ENCODE peak calls at places on chromosomes 5 and 9, in seven cellular contexts. One of them, this sample, is unnamed.

GRCh38 chr5:16883801-16884200 is 52.3 kb downstream of the MYO10 start:
- DNase-seq in IMR-90: no peak
- DNase-seq in left lung: no peak
- DNase-seq in caudate nucleus: no peak
- DNase-seq in HCT116: no peak
- DNase-seq in brain microvascular endothelial cell: no peak
- DNase-seq in cardiac muscle cell: no peak
- DNase-seq in this sample: no peak

GRCh38 chr9:76192013-76192412 is 202.2 kb downstream of the RFK start:
- DNase-seq in IMR-90: no peak
- DNase-seq in left lung: no peak
- DNase-seq in caudate nucleus: no peak
- DNase-seq in HCT116: no peak
- DNase-seq in brain microvascular endothelial cell: no peak
- DNase-seq in cardiac muscle cell: no peak
- DNase-seq in this sample: no peak

GRCh38 chr5:10453564-10453963 is 11.9 kb downstream of the ROPN1L start:
- DNase-seq in IMR-90: peak; percentile 28
- DNase-seq in left lung: peak; percentile 82
- DNase-seq in caudate nucleus: no peak
- DNase-seq in HCT116: no peak
- DNase-seq in brain microvascular endothelial cell: no peak
- DNase-seq in cardiac muscle cell: no peak
- DNase-seq in this sample: no peak

GRCh38 chr9:104386425-104387069 is 117.5 kb upstream of the OR13F1 start:
- DNase-seq in IMR-90: peak; percentile 20
- DNase-seq in left lung: no peak
- DNase-seq in caudate nucleus: no peak
- DNase-seq in HCT116: peak; percentile 22
- DNase-seq in brain microvascular endothelial cell: peak; percentile 17
- DNase-seq in cardiac muscle cell: peak; percentile 52
- DNase-seq in this sample: no peak

GRCh38 chr9:617441-618085 is 223.9 kb upstream of the DMRT1 start:
- DNase-seq in IMR-90: no peak
- DNase-seq in left lung: no peak
- DNase-seq in caudate nucleus: no peak
- DNase-seq in HCT116: no peak
- DNase-seq in brain microvascular endothelial cell: no peak
- DNase-seq in cardiac muscle cell: peak; percentile 36
- DNase-seq in this sample: no peak

GRCh38 chr9:106953166-106953565 is 90.2 kb downstream of the ZNF462 start:
- DNase-seq in IMR-90: peak; percentile 88
- DNase-seq in left lung: no peak
- DNase-seq in caudate nucleus: no peak
- DNase-seq in HCT116: no peak
- DNase-seq in brain microvascular endothelial cell: peak; percentile 40
- DNase-seq in cardiac muscle cell: no peak
- DNase-seq in this sample: no peak

GRCh38 chr5:132101385-132101880 is 27.8 kb downstream of the CSF2 start:
- DNase-seq in IMR-90: no peak
- DNase-seq in left lung: no peak
- DNase-seq in caudate nucleus: no peak
- DNase-seq in HCT116: no peak
- DNase-seq in brain microvascular endothelial cell: no peak
- DNase-seq in cardiac muscle cell: no peak
- DNase-seq in this sample: no peak

GRCh38 chr5:100273846-100274580 is 261.2 kb upstream of the FAM174A start:
- DNase-seq in IMR-90: no peak
- DNase-seq in left lung: no peak
- DNase-seq in caudate nucleus: no peak
- DNase-seq in HCT116: no peak
- DNase-seq in brain microvascular endothelial cell: no peak
- DNase-seq in cardiac muscle cell: no peak
- DNase-seq in this sample: no peak

GRCh38 chr9:113540466-113540865 is 76.9 kb downstream of the RGS3 start:
- DNase-seq in IMR-90: no peak
- DNase-seq in left lung: no peak
- DNase-seq in caudate nucleus: no peak
- DNase-seq in HCT116: no peak
- DNase-seq in brain microvascular endothelial cell: no peak
- DNase-seq in cardiac muscle cell: no peak
- DNase-seq in this sample: no peak

GRCh38 chr5:157657516-157657915 is 5.3 kb upstream of the SOX30 start:
- DNase-seq in IMR-90: no peak
- DNase-seq in left lung: no peak
- DNase-seq in caudate nucleus: no peak
- DNase-seq in HCT116: no peak
- DNase-seq in brain microvascular endothelial cell: no peak
- DNase-seq in cardiac muscle cell: no peak
- DNase-seq in this sample: no peak

GRCh38 chr5:111829701-111830100 is 72.7 kb upstream of the NREP start:
- DNase-seq in IMR-90: peak; percentile 77
- DNase-seq in left lung: no peak
- DNase-seq in caudate nucleus: no peak
- DNase-seq in HCT116: no peak
- DNase-seq in brain microvascular endothelial cell: peak; percentile 96
- DNase-seq in cardiac muscle cell: no peak
- DNase-seq in this sample: no peak

GRCh38 chr9:123368481-123369153 is 12.6 kb downstream of the CRB2 start:
- DNase-seq in IMR-90: no peak
- DNase-seq in left lung: peak; percentile 51
- DNase-seq in caudate nucleus: peak; percentile 79
- DNase-seq in HCT116: no peak
- DNase-seq in brain microvascular endothelial cell: no peak
- DNase-seq in cardiac muscle cell: no peak
- DNase-seq in this sample: no peak

GRCh38 chr5:34718516-34718915 is 62.4 kb downstream of the RAI14 start:
- DNase-seq in IMR-90: peak; percentile 41
- DNase-seq in left lung: no peak
- DNase-seq in caudate nucleus: no peak
- DNase-seq in HCT116: no peak
- DNase-seq in brain microvascular endothelial cell: no peak
- DNase-seq in cardiac muscle cell: no peak
- DNase-seq in this sample: no peak

GRCh38 chr9:16060457-16061129 is 507.8 kb downstream of the CCDC171 start:
- DNase-seq in IMR-90: no peak
- DNase-seq in left lung: no peak
- DNase-seq in caudate nucleus: no peak
- DNase-seq in HCT116: no peak
- DNase-seq in brain microvascular endothelial cell: no peak
- DNase-seq in cardiac muscle cell: no peak
- DNase-seq in this sample: no peak

DNA sequence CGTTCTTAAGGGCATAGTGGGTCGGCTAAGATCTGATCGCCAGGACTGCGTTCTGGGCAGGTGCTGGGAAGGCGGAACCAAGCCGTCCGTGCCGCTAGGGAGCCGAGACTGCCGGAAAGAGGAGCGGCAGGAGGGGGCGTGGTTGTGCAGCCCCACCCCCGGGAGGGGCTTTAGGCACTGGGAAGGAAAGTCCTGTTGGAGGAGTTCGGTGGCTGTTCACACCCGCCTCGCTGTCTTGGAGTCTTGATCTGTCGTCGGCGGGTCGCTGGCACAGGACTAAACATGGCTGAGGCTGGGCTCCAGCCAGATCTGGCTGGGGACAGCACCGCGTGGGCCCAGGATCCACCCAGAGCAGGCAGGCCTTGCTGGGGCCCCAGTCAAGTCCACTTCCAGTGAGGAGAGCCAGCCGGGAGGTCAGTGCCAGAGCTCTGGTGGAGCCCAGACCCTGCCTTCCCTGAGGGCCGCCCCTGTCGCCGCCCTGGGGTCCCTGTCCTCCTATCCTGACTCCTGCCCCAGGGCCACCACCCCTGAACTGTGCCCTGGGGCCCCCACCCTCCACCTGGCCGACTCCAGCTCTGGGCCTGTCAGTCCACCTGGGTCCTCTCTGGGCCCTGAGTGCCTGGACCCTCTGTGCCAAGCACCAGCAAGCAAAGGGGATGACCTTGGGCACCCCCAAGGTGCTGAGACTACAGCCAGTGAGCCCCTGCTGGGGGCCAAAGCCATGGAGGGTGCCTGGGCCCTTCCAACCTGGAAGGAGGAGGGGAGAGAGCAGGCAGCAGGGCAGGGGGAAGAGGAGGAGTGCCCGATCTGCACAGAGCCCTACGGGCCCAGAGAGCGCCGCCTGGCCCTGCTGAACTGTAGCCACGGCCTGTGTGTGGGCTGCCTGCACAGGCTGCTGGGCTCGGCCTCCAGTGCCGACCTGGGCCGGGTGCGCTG is 4.5 kb downstream of the RNF208 start:
- DNase-seq in IMR-90: no peak
- DNase-seq in left lung: peak; percentile 91
- DNase-seq in caudate nucleus: no peak
- DNase-seq in HCT116: peak; percentile 53
- DNase-seq in brain microvascular endothelial cell: no peak
- DNase-seq in cardiac muscle cell: peak; percentile 76
- DNase-seq in this sample: no peak
- H3K27ac ChIP-seq in IMR-90: no peak overlapping the region
- H3K27ac ChIP-seq in left lung: peak overlapping the region; percentile 44
- H3K27ac ChIP-seq in caudate nucleus: no peak overlapping the region
- H3K27ac ChIP-seq in HCT116: peak overlapping the region; percentile 94
- H3K27ac ChIP-seq in brain microvascular endothelial cell: no peak overlapping the region
- H3K27ac ChIP-seq in cardiac muscle cell: peak overlapping the region; percentile 90
- H3K27ac ChIP-seq in this sample: no peak overlapping the region

DNA sequence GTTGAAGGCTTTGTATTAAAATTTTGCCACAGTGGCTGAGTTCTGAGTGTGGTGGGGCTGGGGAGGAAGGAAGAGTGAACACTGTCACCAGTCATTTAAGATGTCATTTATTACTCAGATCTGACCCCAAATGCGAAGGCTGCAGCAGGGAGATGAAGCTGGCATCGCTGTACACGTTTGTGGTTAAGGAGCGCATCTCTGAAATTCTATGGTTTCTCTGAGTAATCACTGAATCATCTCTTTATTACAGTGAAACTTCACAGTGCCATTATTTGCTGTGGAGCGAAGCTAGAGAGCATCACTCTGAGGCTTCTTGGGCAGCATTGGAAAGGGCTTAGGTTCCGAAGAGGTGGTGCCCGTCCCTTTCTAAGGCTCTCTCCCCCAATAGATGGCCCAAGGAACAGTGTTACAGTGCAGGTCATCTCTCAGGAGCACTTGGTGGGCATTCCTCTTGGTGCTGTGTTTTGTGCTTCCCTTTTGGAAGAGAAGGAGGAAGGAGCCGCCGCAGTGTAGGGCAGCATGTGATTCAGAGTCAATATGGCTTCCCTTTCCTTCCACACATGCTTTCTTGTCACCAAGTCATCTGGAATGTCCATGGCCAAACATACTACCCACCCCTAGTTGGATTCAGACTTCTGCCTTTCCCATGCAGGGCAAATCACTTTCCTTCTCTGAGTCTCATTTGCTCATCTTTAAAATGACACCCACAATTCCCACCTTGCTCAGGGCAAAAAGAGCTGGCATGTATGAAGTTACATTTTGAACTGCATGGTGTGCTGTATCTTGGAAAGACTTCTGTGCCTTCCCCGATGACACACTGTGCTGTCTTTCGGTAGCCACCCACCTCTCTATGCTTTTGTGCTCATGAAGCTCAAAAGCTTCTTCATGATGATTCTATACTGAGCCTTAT is 9.3 kb upstream of the TEX48 start:
- DNase-seq in IMR-90: peak; percentile 91
- DNase-seq in left lung: no peak
- DNase-seq in caudate nucleus: no peak
- DNase-seq in HCT116: peak; percentile 85
- DNase-seq in brain microvascular endothelial cell: peak; percentile 88
- DNase-seq in cardiac muscle cell: no peak
- DNase-seq in this sample: peak; percentile 33
- H3K27ac ChIP-seq in IMR-90: peak overlapping the region; percentile 65
- H3K27ac ChIP-seq in left lung: no peak overlapping the region
- H3K27ac ChIP-seq in caudate nucleus: peak overlapping the region; percentile 81
- H3K27ac ChIP-seq in HCT116: peak overlapping the region; percentile 21
- H3K27ac ChIP-seq in brain microvascular endothelial cell: peak overlapping the region; percentile 53
- H3K27ac ChIP-seq in cardiac muscle cell: no peak overlapping the region
- H3K27ac ChIP-seq in this sample: no peak overlapping the region

GRCh38 chr9:95411211-95411892 is 93.8 kb upstream of the FANCC start:
- DNase-seq in IMR-90: no peak
- DNase-seq in left lung: no peak
- DNase-seq in caudate nucleus: no peak
- DNase-seq in HCT116: no peak
- DNase-seq in brain microvascular endothelial cell: no peak
- DNase-seq in cardiac muscle cell: no peak
- DNase-seq in this sample: no peak
- H3K27ac ChIP-seq in IMR-90: no peak overlapping the region
- H3K27ac ChIP-seq in left lung: no peak overlapping the region
- H3K27ac ChIP-seq in caudate nucleus: peak overlapping the region; percentile 74
- H3K27ac ChIP-seq in HCT116: no peak overlapping the region
- H3K27ac ChIP-seq in brain microvascular endothelial cell: no peak overlapping the region
- H3K27ac ChIP-seq in cardiac muscle cell: no peak overlapping the region
- H3K27ac ChIP-seq in this sample: no peak overlapping the region

DNA sequence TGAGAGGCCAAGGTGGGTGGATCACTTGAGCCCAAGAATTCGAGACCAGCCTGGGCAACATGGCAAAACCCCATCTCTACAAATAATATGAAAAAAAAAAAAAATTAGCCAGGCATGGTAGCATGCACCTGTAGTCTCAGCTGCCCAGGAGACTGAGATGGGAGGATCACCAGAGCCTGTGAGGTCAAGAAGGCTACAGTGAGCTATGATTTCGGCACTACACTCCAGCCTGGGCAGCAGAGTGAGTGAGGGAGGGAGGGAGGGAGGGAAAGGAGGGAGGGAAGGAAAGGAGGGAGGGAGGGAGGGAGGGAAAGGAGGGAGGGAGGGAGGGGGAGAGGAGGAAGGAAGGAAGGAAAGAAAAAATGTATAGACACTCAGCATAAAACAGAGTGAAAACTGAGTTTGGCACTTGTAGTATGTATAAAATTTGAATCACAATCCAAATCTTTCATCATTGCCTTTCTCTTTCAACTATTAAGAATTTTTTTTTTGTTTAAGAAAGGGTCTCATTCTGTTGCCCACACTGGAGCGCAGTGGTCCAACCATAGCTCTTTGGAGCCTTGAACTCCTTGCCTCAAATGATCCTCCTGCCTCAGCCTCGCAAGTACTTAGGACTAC is 27.8 kb downstream of the SERINC5 start:
- DNase-seq in IMR-90: no peak
- DNase-seq in left lung: no peak
- DNase-seq in caudate nucleus: no peak
- DNase-seq in HCT116: no peak
- DNase-seq in brain microvascular endothelial cell: no peak
- DNase-seq in cardiac muscle cell: no peak
- DNase-seq in this sample: no peak
- H3K27ac ChIP-seq in IMR-90: no peak overlapping the region
- H3K27ac ChIP-seq in left lung: no peak overlapping the region
- H3K27ac ChIP-seq in caudate nucleus: no peak overlapping the region
- H3K27ac ChIP-seq in HCT116: no peak overlapping the region
- H3K27ac ChIP-seq in brain microvascular endothelial cell: no peak overlapping the region
- H3K27ac ChIP-seq in cardiac muscle cell: no peak overlapping the region
- H3K27ac ChIP-seq in this sample: no peak overlapping the region

This sample was measured in CD8-positive, alpha-beta T cell.